ENCODE peak calls at places on chromosomes 3 and 15, in four cellular contexts. M, Y, E and W are unnamed samples.

GRCh38 chr3:169668957-169669681 is 5.6 kb upstream of the MECOM start:
- DNase-seq in M (peak; percentile 79), Y (peak; percentile 79), E (no peak), W (peak; percentile 81)

GRCh38 chr3:55604846-55605245 is 117.7 kb upstream of the WNT5A start:
- DNase-seq in M (no peak), E (no peak), Y (no peak), W (no peak)

GRCh38 chr15:99328673-99329072 is 77.4 kb downstream of the LRRC28 start:
- DNase-seq in E (no peak), Y (no peak), M (no peak), W (no peak)

GRCh38 chr15:99442268-99442897 is 123.4 kb upstream of the MEF2A start:
- DNase-seq in M (no peak), E (no peak), Y (peak; percentile 92), W (peak; percentile 83)

GRCh38 chr3:184815046-184815930 is 3.3 kb downstream of the VPS8 start:
- DNase-seq in E (no peak), M (peak; percentile 50), Y (peak; percentile 77), W (peak; percentile 68)

GRCh38 chr3:172848910-172849309 is 98.4 kb downstream of the ECT2 start:
- DNase-seq in E (no peak), M (no peak), Y (peak; percentile 83), W (peak; percentile 23)

GRCh38 chr3:120858501-120858900 is 49.5 kb upstream of the STXBP5L start:
- DNase-seq in Y (peak; percentile 4), M (no peak), E (no peak), W (no peak)

GRCh38 chr3:152300029-152300764 is 31.5 kb downstream of the MBNL1 start:
- DNase-seq in M (no peak), E (no peak), Y (peak; percentile 60), W (no peak)

GRCh38 chr3:155753038-155753647 is 8.3 kb upstream of the PLCH1 start:
- DNase-seq in Y (peak; percentile 54), E (no peak), M (peak; percentile 77), W (peak; percentile 68)

GRCh38 chr3:148077318-148077923 is 620.3 kb upstream of the AGTR1 start:
- DNase-seq in Y (peak; percentile 51), M (peak; percentile 41), E (no peak), W (peak; percentile 37)

GRCh38 chr3:23575697-23576096 is 230.1 kb upstream of the UBE2E1 start:
- DNase-seq in Y (peak; percentile 48), E (no peak), M (no peak), W (no peak)

GRCh38 chr15:47887181-47887580 is 169.9 kb downstream of the SEMA6D start:
- DNase-seq in M (no peak), E (no peak), Y (no peak), W (no peak)

GRCh38 chr15:58016776-58017175 is 48.7 kb downstream of the ALDH1A2 start:
- DNase-seq in E (no peak), M (no peak), Y (peak; percentile 9), W (no peak)

GRCh38 chr3:182973047-182973446 is 7.3 kb downstream of the DCUN1D1 start:
- DNase-seq in M (peak; percentile 54), Y (no peak), E (no peak), W (no peak)

GRCh38 chr3:169751875-169752274 is 13.0 kb downstream of the TERC start:
- DNase-seq in E (no peak), M (no peak), Y (no peak), W (no peak)

GRCh38 chr3:13018039-13018431 is 55.2 kb downstream of the IQSEC1 start:
- DNase-seq in Y (peak; percentile 73), E (no peak), M (no peak), W (no peak)

GRCh38 chr3:124934577-124934976 is at the start of gene MUC13:
- DNase-seq in M (no peak), E (no peak), Y (no peak), W (no peak)